ENCODE peak calls at places on chromosomes 3 and 15, in four cellular contexts. One of them, this sample, is unnamed.

GRCh38 chr15:94894056-94894455 is 662.7 kb downstream of the MCTP2 start:
- DNase-seq in tibial artery: no peak
- DNase-seq in fibroblast of pulmonary artery: no peak
- DNase-seq in spleen: no peak
- DNase-seq in this sample: no peak

GRCh38 chr15:93862791-93863190 is 368.6 kb upstream of the MCTP2 start:
- DNase-seq in tibial artery: peak; percentile 48
- DNase-seq in fibroblast of pulmonary artery: no peak
- DNase-seq in spleen: no peak
- DNase-seq in this sample: no peak

GRCh38 chr15:90219421-90220141 is 14.2 kb downstream of the CIB1 start:
- DNase-seq in tibial artery: no peak
- DNase-seq in fibroblast of pulmonary artery: no peak
- DNase-seq in spleen: peak; percentile 88
- DNase-seq in this sample: no peak

GRCh38 chr3:171745577-171746319 is 64.5 kb downstream of the PLD1 start:
- DNase-seq in tibial artery: no peak
- DNase-seq in fibroblast of pulmonary artery: no peak
- DNase-seq in spleen: no peak
- DNase-seq in this sample: no peak

GRCh38 chr3:2420919-2421318 is 322.3 kb downstream of the CNTN4 start:
- DNase-seq in tibial artery: no peak
- DNase-seq in fibroblast of pulmonary artery: no peak
- DNase-seq in spleen: no peak
- DNase-seq in this sample: no peak

GRCh38 chr3:183159319-183159718 is 3.2 kb downstream of the LAMP3 start:
- DNase-seq in tibial artery: no peak
- DNase-seq in fibroblast of pulmonary artery: no peak
- DNase-seq in spleen: no peak
- DNase-seq in this sample: no peak

GRCh38 chr3:101903426-101903825 is 54.1 kb downstream of the NFKBIZ start:
- DNase-seq in tibial artery: no peak
- DNase-seq in fibroblast of pulmonary artery: peak; percentile 39
- DNase-seq in spleen: no peak
- DNase-seq in this sample: peak; percentile 81

GRCh38 chr3:144989756-144990155 is 1018.1 kb downstream of the DIPK2A start:
- DNase-seq in tibial artery: no peak
- DNase-seq in fibroblast of pulmonary artery: peak; percentile 46
- DNase-seq in spleen: no peak
- DNase-seq in this sample: no peak

GRCh38 chr3:41065340-41065739 is 134.0 kb upstream of the CTNNB1 start:
- DNase-seq in tibial artery: no peak
- DNase-seq in fibroblast of pulmonary artery: no peak
- DNase-seq in spleen: no peak
- DNase-seq in this sample: no peak

DNA sequence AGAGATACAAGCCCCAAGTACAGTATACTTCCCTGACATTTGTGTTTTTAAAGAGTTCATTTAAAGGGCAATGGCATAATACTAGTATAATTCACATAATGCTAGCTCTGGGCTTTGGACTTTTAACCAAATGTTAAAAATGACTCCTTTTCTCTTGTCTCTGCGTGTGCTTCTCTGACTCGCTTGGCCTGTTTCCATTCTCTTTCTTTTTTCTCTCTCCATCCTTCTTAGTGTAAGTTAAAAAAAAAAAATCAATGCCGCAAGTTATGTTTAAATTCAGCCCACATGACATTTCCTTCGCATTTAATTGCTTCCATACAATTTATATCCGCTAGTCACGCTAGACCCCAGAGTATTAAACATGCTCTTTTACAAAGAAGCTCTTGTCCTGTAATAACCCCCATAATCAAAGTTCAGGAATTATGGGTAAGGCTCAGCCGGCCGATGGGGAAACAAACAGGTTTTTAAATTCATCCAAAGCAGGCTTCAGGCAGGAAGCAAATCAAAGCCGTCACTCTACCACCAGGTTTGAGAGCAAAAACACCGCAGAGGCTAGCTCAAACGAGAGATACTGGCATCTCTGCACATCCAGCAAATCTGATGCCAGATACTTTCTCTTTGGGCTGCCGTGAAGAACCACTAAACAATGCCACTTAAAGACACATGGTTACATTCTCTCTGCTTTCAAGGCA is 19.3 kb downstream of the WWTR1 start:
- DNase-seq in tibial artery: no peak
- DNase-seq in fibroblast of pulmonary artery: no peak
- DNase-seq in spleen: no peak
- DNase-seq in this sample: no peak
- H3K4me3 ChIP-seq in tibial artery: peak overlapping the region; percentile 20
- H3K4me3 ChIP-seq in fibroblast of pulmonary artery: peak overlapping the region; percentile 43
- H3K4me3 ChIP-seq in spleen: peak overlapping the region; percentile 22
- H3K4me3 ChIP-seq in this sample: peak overlapping the region; percentile 5

GRCh38 chr15:88918738-88919137 is 5.6 kb upstream of the MFGE8 start:
- DNase-seq in tibial artery: peak; percentile 89
- DNase-seq in fibroblast of pulmonary artery: peak; percentile 97
- DNase-seq in spleen: no peak
- DNase-seq in this sample: peak; percentile 99
- TF ChIP-seq CTCF in tibial artery: no peak
- TF ChIP-seq CTCF in fibroblast of pulmonary artery: no peak
- TF ChIP-seq CTCF in spleen: no peak
- TF ChIP-seq CTCF in this sample: no peak

DNA sequence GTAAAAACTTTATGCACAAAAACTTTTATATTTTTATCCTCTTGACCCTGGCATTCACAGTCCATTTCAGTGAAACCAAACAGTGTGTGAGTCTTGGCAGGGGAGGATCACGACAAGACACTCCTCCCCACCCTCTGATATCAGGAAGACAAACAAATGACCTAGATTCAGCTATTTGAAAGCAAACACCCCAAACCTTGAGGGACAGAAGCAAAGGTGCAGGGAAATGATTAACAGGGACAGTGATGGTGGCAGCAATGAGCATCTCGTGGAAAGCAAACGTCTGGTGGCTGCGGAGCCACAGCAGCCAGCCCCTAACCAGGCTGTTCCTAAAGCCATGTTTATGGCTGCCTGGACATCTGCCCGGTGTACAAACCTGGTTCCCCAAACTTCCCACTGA is 52.1 kb downstream of the FSIP1 start:
- DNase-seq in tibial artery: no peak
- DNase-seq in fibroblast of pulmonary artery: no peak
- DNase-seq in spleen: no peak
- DNase-seq in this sample: no peak
- H3K4me3 ChIP-seq in tibial artery: no peak overlapping the region
- H3K4me3 ChIP-seq in fibroblast of pulmonary artery: no peak overlapping the region
- H3K4me3 ChIP-seq in spleen: no peak overlapping the region
- H3K4me3 ChIP-seq in this sample: no peak overlapping the region

DNA sequence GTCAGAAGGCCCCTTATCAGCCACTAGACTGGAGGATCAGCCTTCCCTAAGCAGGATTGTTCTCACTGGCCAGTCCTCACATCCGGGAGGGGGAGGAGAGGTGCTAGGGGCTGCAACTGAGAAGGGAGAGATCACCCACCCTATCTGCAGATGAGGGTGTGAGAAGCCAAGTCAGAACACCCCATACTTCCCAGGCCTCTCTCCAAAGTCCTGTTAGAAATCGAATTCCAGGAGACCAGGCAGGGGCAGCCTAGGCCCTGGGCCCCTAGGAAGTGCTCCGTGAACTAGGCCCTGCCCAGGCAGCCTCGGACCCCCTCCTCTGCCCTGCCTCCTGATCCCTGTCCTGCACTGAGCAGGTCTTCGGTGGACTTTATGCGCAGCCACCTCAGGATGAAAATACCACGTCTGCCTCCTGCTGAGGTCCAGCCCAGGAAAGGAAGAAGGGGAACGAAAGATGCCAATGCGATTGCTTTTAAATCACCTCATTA is 933 bp downstream of the DZIP1L start:
- DNase-seq in tibial artery: no peak
- DNase-seq in fibroblast of pulmonary artery: peak; percentile 24
- DNase-seq in spleen: no peak
- DNase-seq in this sample: no peak
- TF ChIP-seq CTCF in tibial artery: no peak
- TF ChIP-seq CTCF in fibroblast of pulmonary artery: no peak
- TF ChIP-seq CTCF in spleen: no peak
- TF ChIP-seq CTCF in this sample: no peak

GRCh38 chr3:108408883-108409612 is 101.3 kb downstream of the MYH15 start:
- DNase-seq in tibial artery: no peak
- DNase-seq in fibroblast of pulmonary artery: no peak
- DNase-seq in spleen: no peak
- DNase-seq in this sample: no peak
- H3K4me3 ChIP-seq in tibial artery: no peak overlapping the region
- H3K4me3 ChIP-seq in fibroblast of pulmonary artery: no peak overlapping the region
- H3K4me3 ChIP-seq in spleen: no peak overlapping the region
- H3K4me3 ChIP-seq in this sample: no peak overlapping the region

GRCh38 chr3:165446555-165446954 is 250.4 kb upstream of the SLITRK3 start:
- DNase-seq in tibial artery: no peak
- DNase-seq in fibroblast of pulmonary artery: no peak
- DNase-seq in spleen: no peak
- DNase-seq in this sample: no peak

GRCh38 chr3:165457096-165457495 is 260.9 kb upstream of the SLITRK3 start:
- DNase-seq in tibial artery: no peak
- DNase-seq in fibroblast of pulmonary artery: no peak
- DNase-seq in spleen: no peak
- DNase-seq in this sample: no peak

GRCh38 chr3:165455360-165455759 is 259.2 kb upstream of the SLITRK3 start:
- DNase-seq in tibial artery: no peak
- DNase-seq in fibroblast of pulmonary artery: no peak
- DNase-seq in spleen: no peak
- DNase-seq in this sample: no peak

DNA sequence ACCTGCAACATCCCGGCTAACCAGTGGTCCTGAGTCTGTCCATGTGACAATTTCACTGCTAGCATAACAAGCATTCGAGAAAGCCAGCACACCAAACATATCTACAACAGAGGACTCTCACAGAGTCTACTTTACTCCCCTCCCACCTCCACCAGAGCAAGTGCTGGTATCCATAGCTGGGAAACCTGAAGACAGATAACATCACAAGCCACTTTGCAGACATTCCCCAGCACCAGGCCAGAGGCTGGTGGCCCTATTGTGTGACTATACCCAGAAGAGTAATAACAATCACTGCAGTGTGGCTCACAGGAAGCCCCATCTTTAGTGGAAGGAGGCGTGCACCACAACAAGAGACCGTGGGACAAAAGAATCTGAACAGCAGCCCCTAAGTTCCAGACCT is 255.5 kb upstream of the SLITRK3 start:
- DNase-seq in tibial artery: no peak
- DNase-seq in fibroblast of pulmonary artery: no peak
- DNase-seq in spleen: no peak
- DNase-seq in this sample: no peak
- TF ChIP-seq CTCF in tibial artery: no peak
- TF ChIP-seq CTCF in fibroblast of pulmonary artery: no peak
- TF ChIP-seq CTCF in spleen: no peak
- TF ChIP-seq CTCF in this sample: no peak

GRCh38 chr3:177754508-177754921 is 557.2 kb upstream of the TBL1XR1 start:
- DNase-seq in tibial artery: no peak
- DNase-seq in fibroblast of pulmonary artery: no peak
- DNase-seq in spleen: no peak
- DNase-seq in this sample: no peak
- H3K4me3 ChIP-seq in tibial artery: no peak overlapping the region
- H3K4me3 ChIP-seq in fibroblast of pulmonary artery: no peak overlapping the region
- H3K4me3 ChIP-seq in spleen: no peak overlapping the region
- H3K4me3 ChIP-seq in this sample: no peak overlapping the region

DNA sequence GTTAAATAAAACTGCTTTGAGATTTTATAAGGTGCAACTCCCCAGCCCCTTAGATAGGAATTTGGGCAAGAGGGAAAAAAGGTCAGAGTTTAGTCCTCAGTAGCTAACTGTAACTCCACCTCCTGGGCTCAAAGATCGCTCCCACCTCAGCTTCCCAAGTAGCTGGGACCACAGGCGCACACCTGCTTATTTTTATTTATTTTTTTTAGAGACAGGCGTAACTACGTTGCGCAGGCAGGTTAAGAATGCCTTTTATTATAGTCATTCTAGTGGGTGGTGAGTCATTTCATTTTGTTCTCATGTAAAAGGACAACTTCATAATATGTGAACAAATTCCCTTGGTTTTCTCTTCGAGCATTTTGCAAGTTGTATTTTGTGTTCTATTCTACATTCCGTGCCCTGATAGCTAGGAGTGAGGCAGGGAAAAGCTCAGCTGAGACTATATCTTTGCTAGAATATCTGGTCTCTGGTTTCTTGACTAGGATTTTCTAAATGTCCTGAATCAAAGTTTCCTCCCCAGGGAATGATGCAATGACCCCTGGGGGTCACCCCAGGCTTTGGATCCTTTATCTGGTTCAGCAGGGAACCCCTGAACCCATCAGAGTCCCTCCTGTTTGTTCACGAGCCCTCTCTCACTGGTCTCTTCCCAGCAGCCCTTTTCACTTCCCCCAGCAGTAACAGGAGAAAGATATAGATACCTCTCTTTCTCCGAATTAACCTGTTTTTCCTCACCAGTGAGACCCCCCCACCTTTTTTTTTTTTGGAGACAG is 14.4 kb downstream of the TM2D3 start:
- DNase-seq in tibial artery: no peak
- DNase-seq in fibroblast of pulmonary artery: peak; percentile 33
- DNase-seq in spleen: no peak
- DNase-seq in this sample: no peak
- TF ChIP-seq CTCF in tibial artery: no peak
- TF ChIP-seq CTCF in fibroblast of pulmonary artery: no peak
- TF ChIP-seq CTCF in spleen: no peak
- TF ChIP-seq CTCF in this sample: no peak